ENCODE peak calls at places on chromosomes 1 and 21, in five cellular contexts. E is CD4-positive, alpha-beta T cell; A is astrocyte of the cerebellum; U is fibroblast of gingiva; K is NCI-H1092. V is an unnamed sample.

GRCh38 chr1:240467895-240468294 is 144.1 kb downstream of the GREM2 start:
- DNase-seq in E (no peak), A (no peak), U (no peak), K (no peak), V (no peak)

GRCh38 chr21:35467536-35467935 is 418.4 kb upstream of the RUNX1 start:
- DNase-seq in E (no peak), A (no peak), U (peak), K (no peak), V (peak)

GRCh38 chr1:17973694-17974093 is 133.9 kb upstream of the IGSF21 start:
- DNase-seq in E (no peak), A (no peak), U (no peak), K (no peak), V (no peak)

GRCh38 chr1:156421939-156422601 is 53.1 kb downstream of the RHBG start:
- DNase-seq in E (no peak), A (no peak), U (no peak), K (no peak), V (no peak)

GRCh38 chr1:206606867-206607266 is 5.4 kb downstream of the EIF2D start:
- DNase-seq in E (no peak), A (peak), U (no peak), K (peak), V (peak)

GRCh38 chr1:4980211-4980610 is 325.8 kb downstream of the AJAP1 start:
- DNase-seq in E (no peak), A (no peak), U (no peak), K (no peak), V (no peak)

GRCh38 chr21:32974653-32975052 is 51.1 kb upstream of the OLIG2 start:
- DNase-seq in E (no peak), A (no peak), U (no peak), K (no peak), V (no peak)

GRCh38 chr21:16908087-16908486 is 604.8 kb upstream of the CXADR start:
- DNase-seq in E (no peak), A (peak), U (peak), K (no peak), V (peak)

GRCh38 chr1:167854184-167854583 is 59.8 kb downstream of the ADCY10 start:
- DNase-seq in E (no peak), A (no peak), U (no peak), K (no peak), V (no peak)

GRCh38 chr21:23009360-23009759 is 2011.2 kb downstream of the NCAM2 start:
- DNase-seq in E (no peak), A (no peak), U (no peak), K (no peak), V (no peak)

GRCh38 chr1:43908858-43909257 is 24.7 kb upstream of the ARTN start:
- DNase-seq in E (no peak), A (no peak), U (no peak), K (no peak), V (no peak)

GRCh38 chr1:221712198-221712684 is 29.6 kb downstream of the DUSP10 start:
- DNase-seq in E (no peak), A (peak), U (peak), K (no peak), V (peak)

GRCh38 chr21:25368531-25368930 is 238.8 kb downstream of the MRPL39 start:
- DNase-seq in E (no peak), A (no peak), U (no peak), K (no peak), V (no peak)

GRCh38 chr1:19262047-19262446 is 10.4 kb downstream of the MRTO4 start:
- DNase-seq in E (no peak), A (no peak), U (no peak), K (no peak), V (no peak)

GRCh38 chr1:155970531-155971167 is 7.7 kb downstream of the ARHGEF2 start:
- DNase-seq in E (no peak), A (no peak), U (peak), K (no peak), V (peak)

GRCh38 chr1:71490432-71490831 is 409.6 kb upstream of the ZRANB2 start:
- DNase-seq in E (no peak), A (no peak), U (peak), K (no peak), V (peak)

GRCh38 chr1:224534731-224535130 is 81.4 kb upstream of the CNIH3 start:
- DNase-seq in E (no peak), A (no peak), U (no peak), K (no peak), V (no peak)

GRCh38 chr21:29130234-29130993 is at the start of gene MAP3K7CL:
- DNase-seq in E (no peak), A (peak), U (peak), K (no peak), V (peak)

GRCh38 chr1:17096584-17096983 is 22.7 kb downstream of the PADI2 start:
- DNase-seq in E (no peak), A (no peak), U (no peak), K (no peak), V (no peak)

GRCh38 chr1:75615664-75616435 is 4.9 kb upstream of the SLC44A5 start:
- DNase-seq in E (peak), A (peak), U (peak), K (no peak), V (peak)

GRCh38 chr21:44845418-44846200 is 27.7 kb upstream of the SUMO3 start:
- DNase-seq in E (peak), A (no peak), U (peak), K (no peak), V (peak)

GRCh38 chr1:210598135-210598652 is 269.5 kb downstream of the HHAT start:
- DNase-seq in E (no peak), A (peak), U (peak), K (no peak), V (peak)

GRCh38 chr1:225519166-225519863 is 91.5 kb upstream of the LBR start:
- DNase-seq in E (no peak), A (no peak), U (no peak), K (no peak), V (no peak)

GRCh38 chr1:153277852-153278251 is 18.4 kb downstream of the LORICRIN start:
- DNase-seq in E (peak), A (no peak), U (no peak), K (no peak), V (no peak)

GRCh38 chr1:155051342-155051776 is 243 bp downstream of the ADAM15 start:
- DNase-seq in E (no peak), A (no peak), U (no peak), K (no peak), V (no peak)

GRCh38 chr1:10380594-10381275 is 18.1 kb upstream of the PGD start:
- DNase-seq in E (no peak), A (peak), U (peak), K (no peak), V (peak)

GRCh38 chr1:224641030-224641429 is 24.9 kb downstream of the CNIH3 start:
- DNase-seq in E (no peak), A (no peak), U (no peak), K (no peak), V (no peak)

GRCh38 chr1:20090641-20091040 is 20.6 kb downstream of the PLA2G5 start:
- DNase-seq in E (no peak), A (no peak), U (no peak), K (no peak), V (no peak)

GRCh38 chr1:10835423-10836421 is 39.3 kb upstream of the CASZ1 start:
- DNase-seq in E (no peak), A (peak), U (no peak), K (peak), V (peak)

GRCh38 chr1:117599286-117599685 is 6.6 kb upstream of the TENT5C start:
- DNase-seq in E (no peak), A (no peak), U (no peak), K (no peak), V (no peak)

GRCh38 chr1:198122693-198123092 is 34.1 kb upstream of the NEK7 start:
- DNase-seq in E (no peak), A (no peak), U (no peak), K (no peak), V (no peak)

GRCh38 chr1:38783659-38784229 is 75.8 kb downstream of the RRAGC start:
- DNase-seq in E (no peak), A (no peak), U (no peak), K (no peak), V (no peak)

GRCh38 chr1:64623750-64624445 is 121.0 kb upstream of the RAVER2 start:
- DNase-seq in E (no peak), A (peak), U (no peak), K (no peak), V (peak)

GRCh38 chr1:99613716-99614115 is 32.2 kb upstream of the PALMD start:
- DNase-seq in E (no peak), A (no peak), U (no peak), K (no peak), V (no peak)

GRCh38 chr1:156744344-156744743 is 3.5 kb upstream of the MRPL24 start:
- DNase-seq in E (no peak), A (no peak), U (no peak), K (no peak), V (no peak)

GRCh38 chr1:174875306-174875705 is 124.4 kb upstream of the CACYBP start:
- DNase-seq in E (peak), A (no peak), U (no peak), K (peak), V (no peak)

GRCh38 chr1:6045561-6045960 is at the start of gene KCNAB2:
- DNase-seq in E (no peak), A (no peak), U (no peak), K (no peak), V (no peak)

GRCh38 chr1:168320805-168321577 is 40.3 kb downstream of the TBX19 start:
- DNase-seq in E (no peak), A (peak), U (peak), K (no peak), V (peak)